ENCODE peak calls at places on chromosomes 11 and 22, in five cellular contexts. B, X, I, N and T are unnamed samples.

GRCh38 chr11:12599408-12600143 is 74.6 kb upstream of the TEAD1 start:
- DNase-seq in X (peak; percentile 24), N (no peak), B (no peak), I (peak; percentile 40), T (no peak)

GRCh38 chr11:17020831-17021230 is 6.6 kb upstream of the PLEKHA7 start:
- DNase-seq in I (no peak), B (no peak), X (no peak), N (no peak), T (peak; percentile 7)

GRCh38 chr22:38346506-38346905 is 29.3 kb upstream of the CSNK1E start:
- DNase-seq in X (no peak), I (no peak), B (no peak), N (no peak), T (no peak)

GRCh38 chr11:95485115-95485900 is 254.3 kb upstream of the SESN3 start:
- DNase-seq in I (no peak), N (peak; percentile 33), X (no peak), B (no peak), T (peak; percentile 77)

GRCh38 chr11:68043349-68044144 is 4.7 kb downstream of the TCIRG1 start:
- DNase-seq in I (no peak), X (no peak), N (peak; percentile 83), B (no peak), T (peak; percentile 56)

GRCh38 chr11:128379587-128380279 is 207.6 kb downstream of the ETS1 start:
- DNase-seq in I (no peak), X (no peak), N (no peak), B (no peak), T (no peak)

GRCh38 chr11:57359896-57360690 is 20.9 kb downstream of the PRG3 start:
- DNase-seq in X (no peak), N (no peak), I (no peak), B (no peak), T (no peak)

GRCh38 chr22:23767673-23768548 is at the start of gene CHCHD10:
- DNase-seq in X (peak; percentile 90), I (peak; percentile 60), B (no peak), N (peak; percentile 61), T (no peak)

DNA sequence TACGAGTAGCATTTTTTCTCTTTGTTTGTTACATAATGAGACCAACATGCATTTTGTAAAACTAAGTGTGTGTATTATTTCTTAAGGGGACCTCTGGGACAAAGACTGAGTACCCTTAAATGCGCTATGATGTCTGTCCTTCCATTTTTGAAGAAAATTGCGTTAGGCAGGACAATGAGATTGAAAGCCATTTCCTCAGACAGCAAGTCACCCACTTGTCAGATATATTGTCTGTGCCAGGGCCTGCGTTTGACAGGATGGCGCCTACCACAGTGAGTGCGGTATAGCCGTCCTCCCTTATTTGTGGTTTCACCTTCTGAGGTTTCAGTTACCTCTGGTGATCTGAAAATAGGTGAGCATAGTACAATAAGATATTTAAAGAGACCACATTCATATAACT is 2.2 kb downstream of the AP2A2 start:
- DNase-seq in N (no peak), X (peak; percentile 54), B (no peak), I (no peak), T (no peak)
- H3K4me3 ChIP-seq in N (no peak overlapping the region), X (no peak overlapping the region), B (no peak overlapping the region), I (no peak overlapping the region), T (no peak overlapping the region)

GRCh38 chr22:49574205-49574604 is 253.5 kb downstream of the BRD1 start:
- DNase-seq in N (no peak), X (peak; percentile 4), B (no peak), I (no peak), T (no peak)
- H3K4me3 ChIP-seq in N (no peak overlapping the region), X (no peak overlapping the region), B (no peak overlapping the region), I (no peak overlapping the region), T (no peak overlapping the region)

GRCh38 chr11:47377571-47378010 is 756 bp downstream of the SPI1 start:
- DNase-seq in I (no peak), B (no peak), X (no peak), N (no peak), T (no peak)

GRCh38 chr11:47375546-47376085 is 2.7 kb downstream of the SPI1 start:
- DNase-seq in B (no peak), I (no peak), X (no peak), N (no peak), T (no peak)

GRCh38 chr11:47375020-47375419 is 3.3 kb downstream of the SPI1 start:
- DNase-seq in X (no peak), B (no peak), N (no peak), I (no peak), T (no peak)

GRCh38 chr11:47376543-47377371 is 1.6 kb downstream of the SPI1 start:
- DNase-seq in B (no peak), X (peak; percentile 39), I (no peak), N (no peak), T (no peak)

GRCh38 chr11:47376183-47376542 is 2.2 kb downstream of the SPI1 start:
- DNase-seq in X (no peak), B (no peak), I (no peak), N (no peak), T (no peak)
- H3K4me3 ChIP-seq in X (no peak overlapping the region), B (peak overlapping the region; percentile 82), I (no peak overlapping the region), N (no peak overlapping the region), T (no peak overlapping the region)

GRCh38 chr11:30348035-30348434 is 25.1 kb downstream of the ARL14EP start:
- DNase-seq in B (no peak), X (no peak), I (no peak), N (no peak), T (no peak)

GRCh38 chr11:30345644-30346043 is 22.7 kb downstream of the ARL14EP start:
- DNase-seq in I (no peak), X (no peak), B (no peak), N (no peak), T (no peak)

GRCh38 chr11:30344085-30344484 is 21.2 kb downstream of the ARL14EP start:
- DNase-seq in B (peak; percentile 59), N (no peak), I (no peak), X (no peak), T (no peak)

GRCh38 chr11:30346068-30346688 is 23.3 kb downstream of the ARL14EP start:
- DNase-seq in X (no peak), N (peak; percentile 20), I (peak; percentile 15), B (no peak), T (peak; percentile 18)

GRCh38 chr11:30342736-30343166 is 19.8 kb downstream of the ARL14EP start:
- DNase-seq in X (peak; percentile 13), B (peak; percentile 96), N (no peak), I (no peak), T (no peak)
- H3K4me3 ChIP-seq in X (no peak overlapping the region), B (no peak overlapping the region), N (no peak overlapping the region), I (no peak overlapping the region), T (no peak overlapping the region)